ENCODE peak calls at places on chromosomes 6 and 20, in five cellular contexts. G is Calu3, J is astrocyte of the cerebellum, O is omental fat pad, V is heart left ventricle. U is an unnamed sample.

GRCh38 chr20:14337400-14338171 is at the start of gene FLRT3:
- DNase-seq in G (peak; percentile 77), J (peak; percentile 97), O (peak; percentile 32), V (peak; percentile 33), U (no peak)

GRCh38 chr6:10595731-10596664 is 74.8 kb downstream of the GCNT2 start:
- DNase-seq in G (no peak), J (no peak), O (no peak), V (no peak), U (no peak)

GRCh38 chr6:159095561-159096095 is 50.8 kb upstream of the TAGAP start:
- DNase-seq in G (no peak), J (no peak), O (no peak), V (no peak), U (no peak)

GRCh38 chr6:91534614-91535013 is 947.7 kb upstream of the MAP3K7 start:
- DNase-seq in G (no peak), J (no peak), O (no peak), V (no peak), U (no peak)

GRCh38 chr6:136344420-136344819 is 54.8 kb upstream of the BCLAF1 start:
- DNase-seq in G (no peak), J (peak; percentile 52), O (no peak), V (no peak), U (no peak)

GRCh38 chr6:30206799-30207618 is 6.2 kb downstream of the TRIM26 start:
- DNase-seq in G (peak; percentile 36), J (no peak), O (no peak), V (no peak), U (no peak)

GRCh38 chr6:8749449-8749848 is 314.1 kb upstream of the SLC35B3 start:
- DNase-seq in G (no peak), J (no peak), O (no peak), V (no peak), U (no peak)

GRCh38 chr6:52790841-52791240 is 12.8 kb downstream of the GSTA1 start:
- DNase-seq in G (no peak), J (no peak), O (no peak), V (no peak), U (no peak)

GRCh38 chr20:3111507-3111906 is 27.0 kb upstream of the AVP start:
- DNase-seq in G (no peak), J (no peak), O (no peak), V (no peak), U (no peak)

GRCh38 chr6:87501809-87502572 is 29.2 kb downstream of the SLC35A1 start:
- DNase-seq in G (no peak), J (no peak), O (no peak), V (no peak), U (no peak)

GRCh38 chr6:37324131-37325033 is 29.4 kb upstream of the RNF8 start:
- DNase-seq in G (no peak), J (no peak), O (no peak), V (no peak), U (no peak)

GRCh38 chr6:30799210-30799609 is 54.9 kb upstream of the IER3 start:
- DNase-seq in G (no peak), J (no peak), O (no peak), V (no peak), U (no peak)

GRCh38 chr6:134936927-134937326 is 13.0 kb downstream of the ALDH8A1 start:
- DNase-seq in G (no peak), J (peak; percentile 68), O (no peak), V (no peak), U (no peak)

GRCh38 chr6:7701212-7701834 is 24.6 kb upstream of the BMP6 start:
- DNase-seq in G (no peak), J (no peak), O (no peak), V (no peak), U (no peak)

GRCh38 chr6:100881707-100882040 is 545 bp upstream of the ASCC3 start:
- DNase-seq in G (no peak), J (no peak), O (no peak), V (no peak), U (no peak)

GRCh38 chr6:44128020-44128917 is 915 bp downstream of the TMEM63B start:
- DNase-seq in G (peak; percentile 69), J (no peak), O (peak; percentile 50), V (peak; percentile 38), U (no peak)

GRCh38 chr20:46406986-46407670 is 713 bp upstream of the ELMO2 start:
- DNase-seq in G (peak; percentile 70), J (no peak), O (peak; percentile 73), V (peak; percentile 43), U (no peak)

GRCh38 chr20:25280051-25280573 is 32.2 kb downstream of the PYGB start:
- DNase-seq in G (no peak), J (no peak), O (no peak), V (peak; percentile 11), U (no peak)

GRCh38 chr6:13431861-13432465 is 55.4 kb downstream of the GFOD1 start:
- DNase-seq in G (no peak), J (no peak), O (no peak), V (no peak), U (no peak)

GRCh38 chr20:53668981-53669380 is 75.3 kb upstream of the ZNF217 start:
- DNase-seq in G (no peak), J (no peak), O (no peak), V (no peak), U (no peak)

GRCh38 chr20:57078101-57078500 is 188.3 kb downstream of the BMP7 start:
- DNase-seq in G (no peak), J (no peak), O (no peak), V (no peak), U (no peak)

GRCh38 chr20:35329435-35330139 is 37.4 kb upstream of the FAM83C start:
- DNase-seq in G (peak; percentile 84), J (no peak), O (no peak), V (no peak), U (no peak)

GRCh38 chr20:50187403-50188051 is 3.1 kb upstream of the CEBPB start:
- DNase-seq in G (peak; percentile 51), J (no peak), O (no peak), V (no peak), U (no peak)

GRCh38 chr6:150607044-150607650 is 7.5 kb downstream of the PLEKHG1 start:
- DNase-seq in G (no peak), J (no peak), O (no peak), V (no peak), U (no peak)

GRCh38 chr6:56528412-56528841 is 114.3 kb downstream of the DST start:
- DNase-seq in G (no peak), J (peak; percentile 88), O (no peak), V (no peak), U (no peak)

GRCh38 chr20:57513199-57513598 is 11.7 kb downstream of the CTCFL start:
- DNase-seq in G (no peak), J (no peak), O (no peak), V (no peak), U (no peak)

GRCh38 chr6:20827798-20828197 is 293.5 kb downstream of the CDKAL1 start:
- DNase-seq in G (no peak), J (peak; percentile 70), O (no peak), V (no peak), U (no peak)
- TF ChIP-seq CTCF in G (no peak), J (no peak), O (no peak), V (no peak), U (no peak)

GRCh38 chr6:36139431-36139830 is 9.1 kb downstream of the MAPK13 start:
- DNase-seq in G (peak; percentile 49), J (no peak), O (no peak), V (no peak), U (no peak)
- TF ChIP-seq CTCF in G (no peak), J (peak; percentile 32), O (no peak), V (no peak), U (peak; percentile 39)

GRCh38 chr6:21595265-21595950 is 1.9 kb downstream of the SOX4 start:
- DNase-seq in G (peak; percentile 64), J (no peak), O (peak; percentile 33), V (peak; percentile 39), U (no peak)
- TF ChIP-seq CTCF in G (peak; percentile 45), J (peak; percentile 7), O (no peak), V (no peak), U (no peak)

DNA sequence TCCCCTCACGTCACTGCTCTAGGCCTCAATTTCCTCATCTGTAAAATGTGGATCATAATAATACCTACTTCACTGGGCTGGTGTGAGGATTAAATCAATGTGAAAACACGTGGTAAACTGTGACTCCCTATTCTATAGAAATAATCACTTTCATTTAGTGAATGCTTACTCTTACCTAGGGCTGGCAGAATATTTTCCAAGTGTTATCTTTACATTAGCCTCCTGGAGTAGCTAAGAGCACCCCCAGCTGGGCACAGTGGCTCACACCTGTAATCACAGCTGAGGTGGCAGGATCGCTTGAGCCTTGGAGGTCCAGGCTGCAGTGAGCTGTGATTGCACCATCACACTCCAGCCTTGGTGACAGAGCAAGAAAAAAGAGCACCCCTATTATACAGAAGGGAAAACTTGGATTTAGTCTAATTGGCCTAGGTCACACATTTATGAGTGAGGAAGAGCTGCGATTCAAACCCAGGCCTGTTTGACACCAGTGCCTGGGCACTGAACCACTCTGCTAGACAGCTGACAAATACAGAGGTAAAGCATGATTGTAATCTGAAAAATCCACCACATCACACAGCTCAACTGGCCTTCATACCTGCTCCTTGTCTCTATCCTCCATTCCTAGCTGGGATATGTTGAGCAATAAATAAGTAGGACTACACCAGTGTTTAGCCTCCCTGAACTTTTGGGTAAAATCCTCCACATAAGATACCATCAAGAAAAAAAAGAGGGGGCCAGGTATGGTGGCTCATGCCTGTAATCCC is 1.4 kb upstream of the SNTA1 start:
- DNase-seq in G (peak; percentile 61), J (no peak), O (no peak), V (no peak), U (no peak)
- TF ChIP-seq CTCF in G (peak; percentile 15), J (no peak), O (no peak), V (peak; percentile 32), U (peak; percentile 45)

GRCh38 chr6:116447496-116448011 is 13.6 kb upstream of the CALHM6 start:
- DNase-seq in G (no peak), J (peak; percentile 85), O (no peak), V (no peak), U (no peak)
- TF ChIP-seq CTCF in G (no peak), J (no peak), O (no peak), V (no peak), U (no peak)

GRCh38 chr20:48204499-48204898 is 419.2 kb upstream of the SULF2 start:
- DNase-seq in G (no peak), J (no peak), O (no peak), V (no peak), U (no peak)

GRCh38 chr20:48202334-48202733 is 417.1 kb upstream of the SULF2 start:
- DNase-seq in G (no peak), J (no peak), O (no peak), V (no peak), U (no peak)

GRCh38 chr20:48203252-48203651 is 418.0 kb upstream of the SULF2 start:
- DNase-seq in G (no peak), J (no peak), O (no peak), V (no peak), U (no peak)

GRCh38 chr20:48201881-48202280 is 416.6 kb upstream of the SULF2 start:
- DNase-seq in G (no peak), J (no peak), O (no peak), V (no peak), U (no peak)

DNA sequence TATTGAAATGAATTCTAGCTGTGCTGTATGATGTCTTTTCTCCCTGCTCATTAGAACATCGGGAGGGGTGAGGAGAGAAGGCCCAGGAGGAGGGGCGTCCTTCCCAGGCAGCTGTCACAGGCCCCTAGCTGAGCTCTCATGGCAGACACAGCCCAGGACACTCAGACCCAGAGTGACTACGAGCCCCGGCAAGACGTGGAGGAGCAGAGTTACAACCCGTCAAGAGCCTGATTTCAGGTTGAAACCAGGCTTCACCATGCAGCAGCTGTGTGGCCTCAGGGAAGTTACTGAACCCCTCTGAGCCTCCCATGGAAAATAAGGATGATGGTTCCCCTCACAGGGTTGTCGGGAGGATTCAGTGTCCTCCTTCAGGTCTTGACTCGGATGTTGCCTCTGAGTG is 417.5 kb upstream of the SULF2 start:
- DNase-seq in G (no peak), J (no peak), O (no peak), V (no peak), U (no peak)
- TF ChIP-seq CTCF in G (no peak), J (no peak), O (no peak), V (no peak), U (no peak)